ENCODE peak calls at places on chromosome 12, in six cellular contexts. One of them, this sample, is unnamed.

GRCh38 chr12:38977132-38977531 is 71.7 kb upstream of the CPNE8 start:
- DNase-seq in HepG2: no peak
- DNase-seq in K562: no peak
- DNase-seq in WTC11: no peak
- DNase-seq in endothelial cell of umbilical vein: no peak
- DNase-seq in H1: no peak
- DNase-seq in this sample: no peak

GRCh38 chr12:51785906-51786305 is 62.6 kb downstream of the FIGNL2 start:
- DNase-seq in H1: no peak
- DNase-seq in HepG2: no peak
- DNase-seq in WTC11: no peak
- DNase-seq in K562: no peak
- DNase-seq in endothelial cell of umbilical vein: no peak
- DNase-seq in this sample: no peak

GRCh38 chr12:76266797-76267196 is 81.4 kb downstream of the BBS10 start:
- DNase-seq in WTC11: no peak
- DNase-seq in K562: no peak
- DNase-seq in endothelial cell of umbilical vein: peak
- DNase-seq in HepG2: no peak
- DNase-seq in H1: no peak
- DNase-seq in this sample: no peak

GRCh38 chr12:124334976-124335375 is 40.1 kb downstream of the RFLNA start:
- DNase-seq in H1: no peak
- DNase-seq in WTC11: no peak
- DNase-seq in HepG2: no peak
- DNase-seq in K562: no peak
- DNase-seq in endothelial cell of umbilical vein: no peak
- DNase-seq in this sample: no peak

GRCh38 chr12:56258068-56258819 is at the start of gene ANKRD52:
- DNase-seq in HepG2: peak
- DNase-seq in K562: peak
- DNase-seq in endothelial cell of umbilical vein: peak
- DNase-seq in WTC11: peak
- DNase-seq in H1: no peak
- DNase-seq in this sample: peak

GRCh38 chr12:111410229-111411186 is 4.8 kb downstream of the SH2B3 start:
- DNase-seq in K562: peak
- DNase-seq in HepG2: no peak
- DNase-seq in endothelial cell of umbilical vein: peak
- DNase-seq in WTC11: no peak
- DNase-seq in H1: no peak
- DNase-seq in this sample: no peak

GRCh38 chr12:131860472-131861260 is 32.5 kb downstream of the MMP17 start:
- DNase-seq in endothelial cell of umbilical vein: peak
- DNase-seq in WTC11: peak
- DNase-seq in H1: no peak
- DNase-seq in HepG2: peak
- DNase-seq in K562: peak
- DNase-seq in this sample: peak

GRCh38 chr12:132191715-132192553 is 47.7 kb downstream of the NOC4L start:
- DNase-seq in H1: no peak
- DNase-seq in HepG2: no peak
- DNase-seq in WTC11: no peak
- DNase-seq in K562: no peak
- DNase-seq in endothelial cell of umbilical vein: no peak
- DNase-seq in this sample: no peak

GRCh38 chr12:129401572-129401971 is 502.3 kb downstream of the TMEM132D start:
- DNase-seq in endothelial cell of umbilical vein: no peak
- DNase-seq in WTC11: no peak
- DNase-seq in HepG2: no peak
- DNase-seq in K562: no peak
- DNase-seq in H1: no peak
- DNase-seq in this sample: no peak

GRCh38 chr12:1676043-1676442 is 14.8 kb upstream of the ADIPOR2 start:
- DNase-seq in H1: no peak
- DNase-seq in endothelial cell of umbilical vein: no peak
- DNase-seq in HepG2: no peak
- DNase-seq in WTC11: no peak
- DNase-seq in K562: no peak
- DNase-seq in this sample: no peak

GRCh38 chr12:25712169-25712568 is 159.1 kb upstream of the LMNTD1 start:
- DNase-seq in H1: no peak
- DNase-seq in K562: no peak
- DNase-seq in endothelial cell of umbilical vein: no peak
- DNase-seq in HepG2: no peak
- DNase-seq in WTC11: no peak
- DNase-seq in this sample: no peak

GRCh38 chr12:92603741-92604432 is 98.9 kb upstream of the PLEKHG7 start:
- DNase-seq in H1: no peak
- DNase-seq in K562: no peak
- DNase-seq in HepG2: no peak
- DNase-seq in WTC11: no peak
- DNase-seq in endothelial cell of umbilical vein: no peak
- DNase-seq in this sample: no peak

GRCh38 chr12:12357697-12358476 is 1.0 kb downstream of the BORCS5 start:
- DNase-seq in WTC11: no peak
- DNase-seq in H1: no peak
- DNase-seq in HepG2: no peak
- DNase-seq in endothelial cell of umbilical vein: peak
- DNase-seq in K562: peak
- DNase-seq in this sample: no peak

GRCh38 chr12:115129727-115130126 is 445.8 kb upstream of the TBX3 start:
- DNase-seq in endothelial cell of umbilical vein: no peak
- DNase-seq in WTC11: no peak
- DNase-seq in HepG2: peak
- DNase-seq in H1: no peak
- DNase-seq in K562: no peak
- DNase-seq in this sample: no peak

GRCh38 chr12:120060196-120060595 is 56.4 kb downstream of the RAB35 start:
- DNase-seq in WTC11: no peak
- DNase-seq in endothelial cell of umbilical vein: no peak
- DNase-seq in K562: no peak
- DNase-seq in H1: no peak
- DNase-seq in HepG2: no peak
- DNase-seq in this sample: no peak

GRCh38 chr12:43762596-43762995 is 3.8 kb downstream of the IRAK4 start:
- DNase-seq in WTC11: no peak
- DNase-seq in H1: no peak
- DNase-seq in K562: no peak
- DNase-seq in endothelial cell of umbilical vein: no peak
- DNase-seq in HepG2: no peak
- DNase-seq in this sample: no peak

GRCh38 chr12:54393350-54393655 is 8.8 kb upstream of the ZNF385A start:
- DNase-seq in HepG2: no peak
- DNase-seq in WTC11: no peak
- DNase-seq in K562: no peak
- DNase-seq in H1: no peak
- DNase-seq in endothelial cell of umbilical vein: no peak
- DNase-seq in this sample: no peak

GRCh38 chr12:78403136-78403535 is 461.4 kb upstream of the SYT1 start:
- DNase-seq in HepG2: no peak
- DNase-seq in WTC11: no peak
- DNase-seq in K562: no peak
- DNase-seq in endothelial cell of umbilical vein: no peak
- DNase-seq in H1: no peak
- DNase-seq in this sample: peak

GRCh38 chr12:26010293-26010821 is 51.9 kb downstream of the RASSF8 start:
- DNase-seq in H1: no peak
- DNase-seq in HepG2: no peak
- DNase-seq in endothelial cell of umbilical vein: peak
- DNase-seq in WTC11: no peak
- DNase-seq in K562: no peak
- DNase-seq in this sample: no peak

GRCh38 chr12:96422192-96422591 is 22.0 kb upstream of the CDK17 start:
- DNase-seq in H1: no peak
- DNase-seq in HepG2: no peak
- DNase-seq in endothelial cell of umbilical vein: peak
- DNase-seq in WTC11: no peak
- DNase-seq in K562: no peak
- DNase-seq in this sample: no peak

GRCh38 chr12:10027311-10028099 is 3.0 kb upstream of the CLEC9A start:
- DNase-seq in H1: no peak
- DNase-seq in endothelial cell of umbilical vein: peak
- DNase-seq in WTC11: no peak
- DNase-seq in K562: no peak
- DNase-seq in HepG2: no peak
- DNase-seq in this sample: no peak

GRCh38 chr12:101877816-101878811 is 734 bp downstream of the DRAM1 start:
- DNase-seq in HepG2: peak
- DNase-seq in endothelial cell of umbilical vein: peak
- DNase-seq in H1: no peak
- DNase-seq in K562: peak
- DNase-seq in WTC11: no peak
- DNase-seq in this sample: peak

GRCh38 chr12:123271182-123271491 is 519 bp downstream of the CDK2AP1 start:
- DNase-seq in endothelial cell of umbilical vein: no peak
- DNase-seq in HepG2: peak
- DNase-seq in H1: no peak
- DNase-seq in WTC11: peak
- DNase-seq in K562: peak
- DNase-seq in this sample: peak

GRCh38 chr12:123269980-123270379 is 1.7 kb downstream of the CDK2AP1 start:
- DNase-seq in K562: peak
- DNase-seq in H1: no peak
- DNase-seq in HepG2: peak
- DNase-seq in endothelial cell of umbilical vein: peak
- DNase-seq in WTC11: no peak
- DNase-seq in this sample: no peak

GRCh38 chr12:123268850-123269249 is 2.8 kb downstream of the CDK2AP1 start:
- DNase-seq in K562: no peak
- DNase-seq in HepG2: no peak
- DNase-seq in endothelial cell of umbilical vein: no peak
- DNase-seq in WTC11: no peak
- DNase-seq in H1: no peak
- DNase-seq in this sample: no peak

GRCh38 chr12:123269395-123269892 is 2.2 kb downstream of the CDK2AP1 start:
- DNase-seq in endothelial cell of umbilical vein: peak
- DNase-seq in WTC11: peak
- DNase-seq in HepG2: peak
- DNase-seq in K562: no peak
- DNase-seq in H1: no peak
- DNase-seq in this sample: no peak

GRCh38 chr12:123270380-123271181 is 1.1 kb downstream of the CDK2AP1 start:
- DNase-seq in endothelial cell of umbilical vein: no peak
- DNase-seq in WTC11: no peak
- DNase-seq in HepG2: peak
- DNase-seq in H1: no peak
- DNase-seq in K562: peak
- DNase-seq in this sample: no peak
- TF ChIP-seq JUN in endothelial cell of umbilical vein: no peak
- TF ChIP-seq JUN in WTC11: no peak
- TF ChIP-seq JUN in HepG2: no peak
- TF ChIP-seq JUN in H1: no peak
- TF ChIP-seq JUN in K562: no peak
- TF ChIP-seq JUN in this sample: no peak

DNA sequence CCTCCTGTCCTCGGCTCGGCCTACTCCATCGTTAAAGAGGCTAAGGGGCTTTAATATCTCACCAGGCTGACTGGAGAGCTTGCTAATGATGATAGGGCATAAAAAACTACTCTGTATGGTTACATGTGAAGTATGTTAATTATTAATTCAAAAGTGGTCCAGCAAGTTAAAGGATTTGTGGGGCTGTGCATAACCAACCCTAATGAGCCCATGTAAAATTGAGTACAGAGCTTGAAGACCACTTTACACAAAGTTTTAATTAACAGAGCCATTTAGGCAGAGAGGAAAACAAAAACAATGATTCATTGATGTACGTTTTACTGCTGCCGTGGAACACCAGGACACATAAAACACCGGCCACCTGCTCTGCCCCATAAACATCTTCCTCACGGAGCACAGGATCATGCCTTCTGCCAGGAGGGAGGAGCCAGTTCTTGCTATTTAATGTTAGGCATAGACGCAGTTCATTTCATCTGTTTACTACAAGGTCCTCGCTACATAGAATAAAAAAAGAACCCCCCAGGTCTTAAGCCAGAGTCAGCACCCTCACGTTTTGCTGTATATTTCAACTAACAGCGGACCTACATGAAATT is 83.4 kb downstream of the RIMBP2 start:
- DNase-seq in K562: no peak
- DNase-seq in endothelial cell of umbilical vein: no peak
- DNase-seq in H1: no peak
- DNase-seq in WTC11: no peak
- DNase-seq in HepG2: no peak
- DNase-seq in this sample: no peak
- TF ChIP-seq JUN in K562: no peak
- TF ChIP-seq JUN in endothelial cell of umbilical vein: no peak
- TF ChIP-seq JUN in H1: no peak
- TF ChIP-seq JUN in WTC11: no peak
- TF ChIP-seq JUN in HepG2: no peak
- TF ChIP-seq JUN in this sample: no peak

DNA sequence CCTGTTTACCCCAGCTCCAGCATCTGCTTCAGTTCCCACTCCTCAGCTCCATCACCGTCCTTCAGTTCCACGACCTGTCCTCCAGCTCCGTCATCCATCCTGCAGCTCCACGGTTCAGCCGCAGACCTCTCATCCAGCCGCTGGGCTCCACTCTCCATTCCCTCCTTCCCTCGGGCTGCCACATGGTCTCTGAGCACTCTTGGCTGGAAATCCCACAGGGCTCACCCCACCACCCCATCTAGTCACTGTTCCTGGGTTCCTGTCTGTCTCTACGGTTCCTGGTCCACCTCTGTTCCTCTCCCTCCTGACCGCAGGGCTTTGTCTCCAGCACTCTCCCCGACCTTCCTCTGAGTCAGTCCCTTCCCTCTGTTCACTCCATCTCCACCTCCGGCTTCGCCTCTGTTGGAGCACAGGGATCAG is 3.2 kb upstream of the P3H3 start:
- DNase-seq in HepG2: no peak
- DNase-seq in H1: no peak
- DNase-seq in WTC11: no peak
- DNase-seq in K562: no peak
- DNase-seq in endothelial cell of umbilical vein: no peak
- DNase-seq in this sample: no peak
- TF ChIP-seq JUN in HepG2: no peak
- TF ChIP-seq JUN in H1: no peak
- TF ChIP-seq JUN in WTC11: no peak
- TF ChIP-seq JUN in K562: no peak
- TF ChIP-seq JUN in endothelial cell of umbilical vein: no peak
- TF ChIP-seq JUN in this sample: no peak

DNA sequence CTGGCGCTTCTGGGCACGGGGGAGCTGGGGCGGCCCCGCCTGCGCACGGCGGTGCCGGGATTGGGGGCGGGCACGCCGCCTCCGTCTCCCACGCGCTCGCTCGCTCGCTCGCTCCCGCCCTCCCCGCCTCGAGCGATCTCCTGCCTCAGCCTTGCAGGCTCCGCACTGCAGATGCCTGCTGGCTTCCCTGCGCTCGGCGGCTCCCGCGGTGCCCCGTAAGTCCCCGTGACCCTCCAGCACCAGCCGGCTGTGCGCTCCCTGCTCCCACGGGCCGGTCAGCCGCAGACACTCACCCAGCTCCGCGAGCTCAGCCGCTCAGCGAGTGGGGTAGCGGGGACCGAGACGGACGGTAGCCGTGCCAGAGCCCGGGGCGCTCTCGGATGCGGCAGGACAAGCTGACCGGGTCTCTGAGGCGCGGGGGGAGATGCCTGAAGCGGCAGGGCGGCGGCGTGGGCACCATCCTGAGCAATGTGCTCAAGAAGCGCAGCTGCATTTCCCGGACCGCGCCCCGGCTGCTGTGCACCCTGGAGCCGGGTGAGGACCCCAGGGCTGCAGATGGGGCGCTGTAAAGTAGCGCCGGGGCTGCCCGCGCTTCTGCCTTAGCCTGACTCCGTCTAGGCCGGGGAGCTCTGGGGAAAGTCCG is at the start of gene TBC1D30:
- DNase-seq in endothelial cell of umbilical vein: peak
- DNase-seq in HepG2: no peak
- DNase-seq in WTC11: peak
- DNase-seq in K562: no peak
- DNase-seq in H1: no peak
- DNase-seq in this sample: no peak
- TF ChIP-seq JUN in endothelial cell of umbilical vein: no peak
- TF ChIP-seq JUN in HepG2: no peak
- TF ChIP-seq JUN in WTC11: no peak
- TF ChIP-seq JUN in K562: no peak
- TF ChIP-seq JUN in H1: no peak
- TF ChIP-seq JUN in this sample: no peak